ENCODE peak calls at places on chromosomes 6 and 20, in nine cellular contexts. One of them, this sample, is unnamed.

GRCh38 chr6:52900536-52900935 is 9.0 kb downstream of the GSTA3 start:
- DNase-seq in HFFc6: no peak
- DNase-seq in activated CD4-positive, alpha-beta T cell treated with anti-CD3 and anti-CD28 coated beads, Interleukin-2, amount 50 U/mL, for 24 hours: no peak
- DNase-seq in H54: no peak
- DNase-seq in thoracic aorta: no peak
- DNase-seq in stomach: no peak
- DNase-seq in Right ventricle myocardium inferior: no peak
- DNase-seq in SK-N-DZ: no peak
- DNase-seq in stimulated activated CD4-positive, alpha-beta T cell treated with anti-CD3 and anti-CD28 coated beads, TNF-alpha, amount 100 ng/mL, for 4 hours: no peak
- DNase-seq in this sample: no peak

GRCh38 chr6:21325201-21325856 is 268.2 kb upstream of the SOX4 start:
- DNase-seq in HFFc6: no peak
- DNase-seq in activated CD4-positive, alpha-beta T cell treated with anti-CD3 and anti-CD28 coated beads, Interleukin-2, amount 50 U/mL, for 24 hours: no peak
- DNase-seq in H54: no peak
- DNase-seq in thoracic aorta: no peak
- DNase-seq in stomach: no peak
- DNase-seq in Right ventricle myocardium inferior: no peak
- DNase-seq in SK-N-DZ: no peak
- DNase-seq in stimulated activated CD4-positive, alpha-beta T cell treated with anti-CD3 and anti-CD28 coated beads, TNF-alpha, amount 100 ng/mL, for 4 hours: no peak
- DNase-seq in this sample: no peak

GRCh38 chr6:25746968-25747367 is 7.6 kb upstream of the SLC17A4 start:
- DNase-seq in HFFc6: no peak
- DNase-seq in activated CD4-positive, alpha-beta T cell treated with anti-CD3 and anti-CD28 coated beads, Interleukin-2, amount 50 U/mL, for 24 hours: no peak
- DNase-seq in H54: no peak
- DNase-seq in thoracic aorta: no peak
- DNase-seq in stomach: no peak
- DNase-seq in Right ventricle myocardium inferior: no peak
- DNase-seq in SK-N-DZ: no peak
- DNase-seq in stimulated activated CD4-positive, alpha-beta T cell treated with anti-CD3 and anti-CD28 coated beads, TNF-alpha, amount 100 ng/mL, for 4 hours: no peak
- DNase-seq in this sample: no peak

GRCh38 chr20:21835042-21835441 is 129.6 kb downstream of the PAX1 start:
- DNase-seq in HFFc6: no peak
- DNase-seq in activated CD4-positive, alpha-beta T cell treated with anti-CD3 and anti-CD28 coated beads, Interleukin-2, amount 50 U/mL, for 24 hours: no peak
- DNase-seq in H54: no peak
- DNase-seq in thoracic aorta: no peak
- DNase-seq in stomach: no peak
- DNase-seq in Right ventricle myocardium inferior: no peak
- DNase-seq in SK-N-DZ: no peak
- DNase-seq in stimulated activated CD4-positive, alpha-beta T cell treated with anti-CD3 and anti-CD28 coated beads, TNF-alpha, amount 100 ng/mL, for 4 hours: no peak
- DNase-seq in this sample: no peak

GRCh38 chr6:7045331-7045730 is 62.4 kb upstream of the RREB1 start:
- DNase-seq in HFFc6: no peak
- DNase-seq in activated CD4-positive, alpha-beta T cell treated with anti-CD3 and anti-CD28 coated beads, Interleukin-2, amount 50 U/mL, for 24 hours: no peak
- DNase-seq in H54: no peak
- DNase-seq in thoracic aorta: no peak
- DNase-seq in stomach: no peak
- DNase-seq in Right ventricle myocardium inferior: no peak
- DNase-seq in SK-N-DZ: no peak
- DNase-seq in stimulated activated CD4-positive, alpha-beta T cell treated with anti-CD3 and anti-CD28 coated beads, TNF-alpha, amount 100 ng/mL, for 4 hours: no peak
- DNase-seq in this sample: no peak

GRCh38 chr6:97097068-97098047 is 172.8 kb downstream of the KLHL32 start:
- DNase-seq in HFFc6: no peak
- DNase-seq in activated CD4-positive, alpha-beta T cell treated with anti-CD3 and anti-CD28 coated beads, Interleukin-2, amount 50 U/mL, for 24 hours: no peak
- DNase-seq in H54: no peak
- DNase-seq in thoracic aorta: no peak
- DNase-seq in stomach: no peak
- DNase-seq in Right ventricle myocardium inferior: no peak
- DNase-seq in SK-N-DZ: no peak
- DNase-seq in stimulated activated CD4-positive, alpha-beta T cell treated with anti-CD3 and anti-CD28 coated beads, TNF-alpha, amount 100 ng/mL, for 4 hours: no peak
- DNase-seq in this sample: no peak

GRCh38 chr6:23414204-23414501 is 711.9 kb upstream of the NRSN1 start:
- DNase-seq in HFFc6: no peak
- DNase-seq in activated CD4-positive, alpha-beta T cell treated with anti-CD3 and anti-CD28 coated beads, Interleukin-2, amount 50 U/mL, for 24 hours: no peak
- DNase-seq in H54: no peak
- DNase-seq in thoracic aorta: no peak
- DNase-seq in stomach: no peak
- DNase-seq in Right ventricle myocardium inferior: no peak
- DNase-seq in SK-N-DZ: peak; percentile 18
- DNase-seq in stimulated activated CD4-positive, alpha-beta T cell treated with anti-CD3 and anti-CD28 coated beads, TNF-alpha, amount 100 ng/mL, for 4 hours: no peak
- DNase-seq in this sample: no peak

GRCh38 chr6:127518212-127518709 is 874 bp downstream of the MTCL3 start:
- DNase-seq in HFFc6: no peak
- DNase-seq in activated CD4-positive, alpha-beta T cell treated with anti-CD3 and anti-CD28 coated beads, Interleukin-2, amount 50 U/mL, for 24 hours: no peak
- DNase-seq in H54: no peak
- DNase-seq in thoracic aorta: no peak
- DNase-seq in stomach: no peak
- DNase-seq in Right ventricle myocardium inferior: no peak
- DNase-seq in SK-N-DZ: peak; percentile 72
- DNase-seq in stimulated activated CD4-positive, alpha-beta T cell treated with anti-CD3 and anti-CD28 coated beads, TNF-alpha, amount 100 ng/mL, for 4 hours: no peak
- DNase-seq in this sample: no peak

GRCh38 chr20:51164732-51165530 is 142.0 kb upstream of the KCNG1 start:
- DNase-seq in HFFc6: no peak
- DNase-seq in activated CD4-positive, alpha-beta T cell treated with anti-CD3 and anti-CD28 coated beads, Interleukin-2, amount 50 U/mL, for 24 hours: no peak
- DNase-seq in H54: no peak
- DNase-seq in thoracic aorta: no peak
- DNase-seq in stomach: no peak
- DNase-seq in Right ventricle myocardium inferior: no peak
- DNase-seq in SK-N-DZ: no peak
- DNase-seq in stimulated activated CD4-positive, alpha-beta T cell treated with anti-CD3 and anti-CD28 coated beads, TNF-alpha, amount 100 ng/mL, for 4 hours: no peak
- DNase-seq in this sample: no peak

GRCh38 chr20:17505664-17506517 is 25.3 kb downstream of the BFSP1 start:
- DNase-seq in HFFc6: peak; percentile 33
- DNase-seq in activated CD4-positive, alpha-beta T cell treated with anti-CD3 and anti-CD28 coated beads, Interleukin-2, amount 50 U/mL, for 24 hours: no peak
- DNase-seq in H54: peak; percentile 48
- DNase-seq in thoracic aorta: no peak
- DNase-seq in stomach: no peak
- DNase-seq in Right ventricle myocardium inferior: no peak
- DNase-seq in SK-N-DZ: no peak
- DNase-seq in stimulated activated CD4-positive, alpha-beta T cell treated with anti-CD3 and anti-CD28 coated beads, TNF-alpha, amount 100 ng/mL, for 4 hours: no peak
- DNase-seq in this sample: peak; percentile 69

GRCh38 chr20:51860015-51860882 is 57.9 kb upstream of the SALL4 start:
- DNase-seq in HFFc6: peak; percentile 82
- DNase-seq in activated CD4-positive, alpha-beta T cell treated with anti-CD3 and anti-CD28 coated beads, Interleukin-2, amount 50 U/mL, for 24 hours: no peak
- DNase-seq in H54: no peak
- DNase-seq in thoracic aorta: no peak
- DNase-seq in stomach: no peak
- DNase-seq in Right ventricle myocardium inferior: no peak
- DNase-seq in SK-N-DZ: peak; percentile 52
- DNase-seq in stimulated activated CD4-positive, alpha-beta T cell treated with anti-CD3 and anti-CD28 coated beads, TNF-alpha, amount 100 ng/mL, for 4 hours: no peak
- DNase-seq in this sample: no peak

GRCh38 chr6:87628881-87629280 is 38.9 kb downstream of the ORC3 start:
- DNase-seq in HFFc6: peak; percentile 17
- DNase-seq in activated CD4-positive, alpha-beta T cell treated with anti-CD3 and anti-CD28 coated beads, Interleukin-2, amount 50 U/mL, for 24 hours: no peak
- DNase-seq in H54: no peak
- DNase-seq in thoracic aorta: no peak
- DNase-seq in stomach: no peak
- DNase-seq in Right ventricle myocardium inferior: no peak
- DNase-seq in SK-N-DZ: no peak
- DNase-seq in stimulated activated CD4-positive, alpha-beta T cell treated with anti-CD3 and anti-CD28 coated beads, TNF-alpha, amount 100 ng/mL, for 4 hours: no peak
- DNase-seq in this sample: no peak

GRCh38 chr20:739736-740135 is 28.6 kb downstream of the SLC52A3 start:
- DNase-seq in HFFc6: no peak
- DNase-seq in activated CD4-positive, alpha-beta T cell treated with anti-CD3 and anti-CD28 coated beads, Interleukin-2, amount 50 U/mL, for 24 hours: no peak
- DNase-seq in H54: no peak
- DNase-seq in thoracic aorta: no peak
- DNase-seq in stomach: no peak
- DNase-seq in Right ventricle myocardium inferior: no peak
- DNase-seq in SK-N-DZ: no peak
- DNase-seq in stimulated activated CD4-positive, alpha-beta T cell treated with anti-CD3 and anti-CD28 coated beads, TNF-alpha, amount 100 ng/mL, for 4 hours: no peak
- DNase-seq in this sample: no peak

GRCh38 chr6:158475344-158476302 is 84.3 kb upstream of the TMEM181 start:
- DNase-seq in HFFc6: peak; percentile 67
- DNase-seq in activated CD4-positive, alpha-beta T cell treated with anti-CD3 and anti-CD28 coated beads, Interleukin-2, amount 50 U/mL, for 24 hours: no peak
- DNase-seq in H54: no peak
- DNase-seq in thoracic aorta: no peak
- DNase-seq in stomach: peak; percentile 34
- DNase-seq in Right ventricle myocardium inferior: no peak
- DNase-seq in SK-N-DZ: peak; percentile 17
- DNase-seq in stimulated activated CD4-positive, alpha-beta T cell treated with anti-CD3 and anti-CD28 coated beads, TNF-alpha, amount 100 ng/mL, for 4 hours: no peak
- DNase-seq in this sample: no peak

GRCh38 chr20:4108495-4109306 is 93.3 kb upstream of the RNF24 start:
- DNase-seq in HFFc6: peak; percentile 70
- DNase-seq in activated CD4-positive, alpha-beta T cell treated with anti-CD3 and anti-CD28 coated beads, Interleukin-2, amount 50 U/mL, for 24 hours: peak; percentile 40
- DNase-seq in H54: peak; percentile 67
- DNase-seq in thoracic aorta: no peak
- DNase-seq in stomach: peak; percentile 69
- DNase-seq in Right ventricle myocardium inferior: no peak
- DNase-seq in SK-N-DZ: peak; percentile 76
- DNase-seq in stimulated activated CD4-positive, alpha-beta T cell treated with anti-CD3 and anti-CD28 coated beads, TNF-alpha, amount 100 ng/mL, for 4 hours: peak; percentile 18
- DNase-seq in this sample: no peak

GRCh38 chr6:6751615-6752014 is 163.1 kb downstream of the LY86 start:
- DNase-seq in HFFc6: no peak
- DNase-seq in activated CD4-positive, alpha-beta T cell treated with anti-CD3 and anti-CD28 coated beads, Interleukin-2, amount 50 U/mL, for 24 hours: no peak
- DNase-seq in H54: no peak
- DNase-seq in thoracic aorta: no peak
- DNase-seq in stomach: no peak
- DNase-seq in Right ventricle myocardium inferior: no peak
- DNase-seq in SK-N-DZ: no peak
- DNase-seq in stimulated activated CD4-positive, alpha-beta T cell treated with anti-CD3 and anti-CD28 coated beads, TNF-alpha, amount 100 ng/mL, for 4 hours: no peak
- DNase-seq in this sample: peak; percentile 84

This sample was measured in kidney.